ENCODE peak calls at places on chromosomes 2 and 18, in eight cellular contexts. One of them, this sample, is unnamed.

GRCh38 chr2:197197808-197198409 is 112.7 kb downstream of the ANKRD44 start:
- DNase-seq in NB4: peak; percentile 51
- DNase-seq in OCI-LY7: no peak
- DNase-seq in fibroblast of the aortic adventitia: no peak
- DNase-seq in tibial nerve: no peak
- DNase-seq in foreskin fibroblast: no peak
- DNase-seq in lower leg skin: no peak
- DNase-seq in SK-N-SH: no peak
- DNase-seq in this sample: no peak

GRCh38 chr18:12599543-12599942 is 58.4 kb downstream of the SPIRE1 start:
- DNase-seq in lower leg skin: no peak
- DNase-seq in fibroblast of the aortic adventitia: no peak
- DNase-seq in SK-N-SH: no peak
- DNase-seq in tibial nerve: no peak
- DNase-seq in NB4: no peak
- DNase-seq in OCI-LY7: no peak
- DNase-seq in foreskin fibroblast: no peak
- DNase-seq in this sample: no peak

GRCh38 chr18:3466051-3466450 is 16.1 kb downstream of the TGIF1 start:
- DNase-seq in OCI-LY7: no peak
- DNase-seq in lower leg skin: peak; percentile 48
- DNase-seq in foreskin fibroblast: peak; percentile 95
- DNase-seq in SK-N-SH: no peak
- DNase-seq in tibial nerve: no peak
- DNase-seq in NB4: peak; percentile 64
- DNase-seq in fibroblast of the aortic adventitia: peak; percentile 91
- DNase-seq in this sample: no peak

GRCh38 chr2:239912938-239913631 is 112.1 kb downstream of the NDUFA10 start:
- DNase-seq in foreskin fibroblast: no peak
- DNase-seq in OCI-LY7: no peak
- DNase-seq in tibial nerve: no peak
- DNase-seq in SK-N-SH: no peak
- DNase-seq in NB4: no peak
- DNase-seq in fibroblast of the aortic adventitia: no peak
- DNase-seq in lower leg skin: no peak
- DNase-seq in this sample: no peak

GRCh38 chr2:225764346-225764745 is 364.8 kb downstream of the NYAP2 start:
- DNase-seq in OCI-LY7: no peak
- DNase-seq in SK-N-SH: no peak
- DNase-seq in foreskin fibroblast: no peak
- DNase-seq in fibroblast of the aortic adventitia: peak; percentile 25
- DNase-seq in tibial nerve: no peak
- DNase-seq in lower leg skin: no peak
- DNase-seq in NB4: no peak
- DNase-seq in this sample: no peak

GRCh38 chr18:47175283-47175894 is 775 bp downstream of the IER3IP1 start:
- DNase-seq in foreskin fibroblast: peak; percentile 40
- DNase-seq in lower leg skin: no peak
- DNase-seq in tibial nerve: no peak
- DNase-seq in NB4: no peak
- DNase-seq in OCI-LY7: no peak
- DNase-seq in SK-N-SH: no peak
- DNase-seq in fibroblast of the aortic adventitia: peak; percentile 9
- DNase-seq in this sample: no peak

GRCh38 chr2:180411631-180412030 is 404.5 kb upstream of the CWC22 start:
- DNase-seq in OCI-LY7: no peak
- DNase-seq in fibroblast of the aortic adventitia: no peak
- DNase-seq in tibial nerve: no peak
- DNase-seq in foreskin fibroblast: no peak
- DNase-seq in NB4: no peak
- DNase-seq in SK-N-SH: no peak
- DNase-seq in lower leg skin: no peak
- DNase-seq in this sample: no peak

GRCh38 chr2:137049518-137049917 is 284.2 kb downstream of the THSD7B start:
- DNase-seq in fibroblast of the aortic adventitia: no peak
- DNase-seq in foreskin fibroblast: no peak
- DNase-seq in NB4: no peak
- DNase-seq in tibial nerve: no peak
- DNase-seq in lower leg skin: no peak
- DNase-seq in OCI-LY7: no peak
- DNase-seq in SK-N-SH: no peak
- DNase-seq in this sample: no peak

GRCh38 chr18:77131652-77132368 is 773 bp downstream of the MBP start:
- DNase-seq in NB4: peak; percentile 81
- DNase-seq in tibial nerve: peak; percentile 48
- DNase-seq in fibroblast of the aortic adventitia: peak; percentile 48
- DNase-seq in OCI-LY7: peak; percentile 34
- DNase-seq in SK-N-SH: peak; percentile 73
- DNase-seq in foreskin fibroblast: peak; percentile 51
- DNase-seq in lower leg skin: no peak
- DNase-seq in this sample: no peak

GRCh38 chr18:57447154-57447621 is 12.0 kb downstream of the ONECUT2 start:
- DNase-seq in foreskin fibroblast: peak; percentile 57
- DNase-seq in lower leg skin: no peak
- DNase-seq in NB4: peak; percentile 61
- DNase-seq in tibial nerve: no peak
- DNase-seq in SK-N-SH: no peak
- DNase-seq in fibroblast of the aortic adventitia: peak; percentile 22
- DNase-seq in OCI-LY7: peak; percentile 1
- DNase-seq in this sample: no peak

GRCh38 chr2:62787381-62787780 is 81.9 kb downstream of the EHBP1 start:
- DNase-seq in NB4: peak; percentile 58
- DNase-seq in tibial nerve: no peak
- DNase-seq in SK-N-SH: peak; percentile 31
- DNase-seq in lower leg skin: no peak
- DNase-seq in fibroblast of the aortic adventitia: peak; percentile 59
- DNase-seq in OCI-LY7: peak; percentile 35
- DNase-seq in foreskin fibroblast: peak; percentile 25
- DNase-seq in this sample: no peak

GRCh38 chr2:50084086-50084843 is 930.0 kb upstream of the FSHR start:
- DNase-seq in foreskin fibroblast: no peak
- DNase-seq in NB4: no peak
- DNase-seq in tibial nerve: no peak
- DNase-seq in SK-N-SH: no peak
- DNase-seq in fibroblast of the aortic adventitia: no peak
- DNase-seq in lower leg skin: no peak
- DNase-seq in OCI-LY7: no peak
- DNase-seq in this sample: no peak

GRCh38 chr2:85945576-85945975 is 56.8 kb upstream of the ST3GAL5 start:
- DNase-seq in lower leg skin: no peak
- DNase-seq in NB4: no peak
- DNase-seq in fibroblast of the aortic adventitia: no peak
- DNase-seq in tibial nerve: no peak
- DNase-seq in SK-N-SH: no peak
- DNase-seq in OCI-LY7: no peak
- DNase-seq in foreskin fibroblast: peak; percentile 35
- DNase-seq in this sample: no peak

GRCh38 chr18:55485666-55486065 is 102.3 kb downstream of the TCF4 start:
- DNase-seq in NB4: no peak
- DNase-seq in tibial nerve: no peak
- DNase-seq in OCI-LY7: no peak
- DNase-seq in lower leg skin: no peak
- DNase-seq in fibroblast of the aortic adventitia: peak; percentile 79
- DNase-seq in foreskin fibroblast: peak; percentile 77
- DNase-seq in SK-N-SH: no peak
- DNase-seq in this sample: no peak

GRCh38 chr2:241763551-241764271 is 12.9 kb upstream of the GAL3ST2 start:
- DNase-seq in lower leg skin: no peak
- DNase-seq in NB4: peak; percentile 67
- DNase-seq in SK-N-SH: no peak
- DNase-seq in fibroblast of the aortic adventitia: no peak
- DNase-seq in tibial nerve: no peak
- DNase-seq in OCI-LY7: no peak
- DNase-seq in foreskin fibroblast: no peak
- DNase-seq in this sample: no peak

GRCh38 chr2:241762933-241763369 is 13.7 kb upstream of the GAL3ST2 start:
- DNase-seq in foreskin fibroblast: no peak
- DNase-seq in SK-N-SH: peak; percentile 45
- DNase-seq in NB4: peak; percentile 88
- DNase-seq in tibial nerve: no peak
- DNase-seq in lower leg skin: no peak
- DNase-seq in OCI-LY7: no peak
- DNase-seq in fibroblast of the aortic adventitia: no peak
- DNase-seq in this sample: peak; percentile 70

GRCh38 chr2:241762321-241762932 is 14.2 kb upstream of the GAL3ST2 start:
- DNase-seq in SK-N-SH: peak; percentile 41
- DNase-seq in OCI-LY7: no peak
- DNase-seq in foreskin fibroblast: no peak
- DNase-seq in tibial nerve: no peak
- DNase-seq in lower leg skin: no peak
- DNase-seq in fibroblast of the aortic adventitia: no peak
- DNase-seq in NB4: no peak
- DNase-seq in this sample: no peak

GRCh38 chr2:241759091-241759807 is 17.4 kb upstream of the GAL3ST2 start:
- DNase-seq in tibial nerve: no peak
- DNase-seq in lower leg skin: no peak
- DNase-seq in fibroblast of the aortic adventitia: no peak
- DNase-seq in NB4: no peak
- DNase-seq in foreskin fibroblast: no peak
- DNase-seq in OCI-LY7: no peak
- DNase-seq in SK-N-SH: no peak
- DNase-seq in this sample: no peak

GRCh38 chr2:241760301-241760771 is 16.3 kb upstream of the GAL3ST2 start:
- DNase-seq in SK-N-SH: peak; percentile 19
- DNase-seq in foreskin fibroblast: no peak
- DNase-seq in lower leg skin: no peak
- DNase-seq in fibroblast of the aortic adventitia: no peak
- DNase-seq in tibial nerve: no peak
- DNase-seq in NB4: no peak
- DNase-seq in OCI-LY7: peak; percentile 11
- DNase-seq in this sample: no peak
- H3K4me3 ChIP-seq in SK-N-SH: no peak overlapping the region
- H3K4me3 ChIP-seq in foreskin fibroblast: no peak overlapping the region
- H3K4me3 ChIP-seq in lower leg skin: no peak overlapping the region
- H3K4me3 ChIP-seq in fibroblast of the aortic adventitia: no peak overlapping the region
- H3K4me3 ChIP-seq in tibial nerve: no peak overlapping the region
- H3K4me3 ChIP-seq in NB4: no peak overlapping the region
- H3K4me3 ChIP-seq in OCI-LY7: no peak overlapping the region
- H3K4me3 ChIP-seq in this sample: no peak overlapping the region

GRCh38 chr18:4888251-4888650 is 308.8 kb downstream of the AKAIN1 start:
- DNase-seq in tibial nerve: no peak
- DNase-seq in NB4: no peak
- DNase-seq in foreskin fibroblast: no peak
- DNase-seq in OCI-LY7: no peak
- DNase-seq in SK-N-SH: no peak
- DNase-seq in fibroblast of the aortic adventitia: no peak
- DNase-seq in lower leg skin: no peak
- DNase-seq in this sample: no peak
- H3K4me3 ChIP-seq in tibial nerve: no peak overlapping the region
- H3K4me3 ChIP-seq in NB4: no peak overlapping the region
- H3K4me3 ChIP-seq in foreskin fibroblast: no peak overlapping the region
- H3K4me3 ChIP-seq in OCI-LY7: no peak overlapping the region
- H3K4me3 ChIP-seq in SK-N-SH: no peak overlapping the region
- H3K4me3 ChIP-seq in fibroblast of the aortic adventitia: no peak overlapping the region
- H3K4me3 ChIP-seq in lower leg skin: no peak overlapping the region
- H3K4me3 ChIP-seq in this sample: no peak overlapping the region

DNA sequence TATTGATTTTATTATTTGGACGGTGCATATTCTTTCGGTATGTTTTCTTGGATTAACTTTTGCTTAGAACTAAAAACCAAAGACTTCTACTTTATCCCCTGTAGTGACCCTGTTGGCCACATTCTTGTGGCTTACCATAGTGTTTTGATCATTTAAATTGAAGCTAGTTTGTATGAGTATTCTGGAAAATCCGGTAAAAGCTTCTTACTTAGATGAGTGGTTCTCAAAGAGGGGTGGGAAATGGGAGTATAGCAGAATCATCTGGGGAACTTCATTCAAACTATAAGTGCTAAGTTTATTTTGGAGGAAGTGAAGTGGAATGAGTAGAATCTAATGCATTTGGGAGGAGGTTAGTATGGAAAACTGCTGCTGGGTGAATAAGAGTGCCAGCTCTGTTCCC is 3.8 kb downstream of the PPP1CB start:
- DNase-seq in NB4: no peak
- DNase-seq in OCI-LY7: no peak
- DNase-seq in foreskin fibroblast: no peak
- DNase-seq in tibial nerve: no peak
- DNase-seq in SK-N-SH: no peak
- DNase-seq in fibroblast of the aortic adventitia: peak; percentile 40
- DNase-seq in lower leg skin: no peak
- DNase-seq in this sample: no peak
- H3K4me3 ChIP-seq in NB4: peak overlapping the region; percentile 37
- H3K4me3 ChIP-seq in OCI-LY7: no peak overlapping the region
- H3K4me3 ChIP-seq in foreskin fibroblast: no peak overlapping the region
- H3K4me3 ChIP-seq in tibial nerve: peak overlapping the region; percentile 84
- H3K4me3 ChIP-seq in SK-N-SH: no peak overlapping the region
- H3K4me3 ChIP-seq in fibroblast of the aortic adventitia: peak overlapping the region; percentile 52
- H3K4me3 ChIP-seq in lower leg skin: no peak overlapping the region
- H3K4me3 ChIP-seq in this sample: no peak overlapping the region

GRCh38 chr2:223050900-223051299 is 1.1 kb upstream of the KCNE4 start:
- DNase-seq in lower leg skin: no peak
- DNase-seq in fibroblast of the aortic adventitia: peak; percentile 68
- DNase-seq in NB4: no peak
- DNase-seq in tibial nerve: no peak
- DNase-seq in foreskin fibroblast: no peak
- DNase-seq in SK-N-SH: no peak
- DNase-seq in OCI-LY7: no peak
- DNase-seq in this sample: no peak

GRCh38 chr2:223051580-223052375 is at the start of gene KCNE4:
- DNase-seq in fibroblast of the aortic adventitia: peak; percentile 87
- DNase-seq in tibial nerve: peak; percentile 54
- DNase-seq in lower leg skin: no peak
- DNase-seq in OCI-LY7: no peak
- DNase-seq in foreskin fibroblast: peak; percentile 73
- DNase-seq in SK-N-SH: no peak
- DNase-seq in NB4: no peak
- DNase-seq in this sample: no peak

GRCh38 chr2:223054193-223054781 is 2.3 kb downstream of the KCNE4 start:
- DNase-seq in lower leg skin: peak; percentile 80
- DNase-seq in SK-N-SH: no peak
- DNase-seq in fibroblast of the aortic adventitia: peak; percentile 86
- DNase-seq in OCI-LY7: no peak
- DNase-seq in NB4: no peak
- DNase-seq in tibial nerve: peak; percentile 85
- DNase-seq in foreskin fibroblast: peak; percentile 73
- DNase-seq in this sample: peak; percentile 31

GRCh38 chr2:223053431-223054192 is 1.6 kb downstream of the KCNE4 start:
- DNase-seq in NB4: no peak
- DNase-seq in lower leg skin: no peak
- DNase-seq in foreskin fibroblast: no peak
- DNase-seq in OCI-LY7: no peak
- DNase-seq in fibroblast of the aortic adventitia: peak; percentile 62
- DNase-seq in tibial nerve: no peak
- DNase-seq in SK-N-SH: no peak
- DNase-seq in this sample: no peak

DNA sequence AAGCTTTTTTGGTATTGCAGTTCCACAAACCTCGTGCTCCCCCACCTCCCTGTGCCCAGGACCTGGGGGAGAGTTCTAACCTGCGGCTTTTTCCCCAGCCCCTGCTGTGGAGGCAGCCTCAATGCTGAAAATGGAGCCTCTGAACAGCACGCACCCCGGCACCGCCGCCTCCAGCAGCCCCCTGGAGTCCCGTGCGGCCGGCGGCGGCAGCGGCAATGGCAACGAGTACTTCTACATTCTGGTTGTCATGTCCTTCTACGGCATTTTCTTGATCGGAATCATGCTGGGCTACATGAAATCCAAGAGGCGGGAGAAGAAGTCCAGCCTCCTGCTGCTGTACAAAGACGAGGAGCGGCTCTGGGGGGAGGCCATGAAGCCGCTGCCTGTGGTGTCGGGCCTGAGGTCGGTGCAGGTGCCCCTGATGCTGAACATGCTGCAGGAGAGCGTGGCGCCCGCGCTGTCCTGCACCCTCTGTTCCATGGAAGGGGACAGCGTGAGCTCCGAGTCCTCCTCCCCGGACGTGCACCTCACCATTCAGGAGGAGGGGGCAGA is 796 bp downstream of the KCNE4 start:
- DNase-seq in NB4: no peak
- DNase-seq in OCI-LY7: no peak
- DNase-seq in fibroblast of the aortic adventitia: peak; percentile 36
- DNase-seq in SK-N-SH: no peak
- DNase-seq in tibial nerve: no peak
- DNase-seq in lower leg skin: no peak
- DNase-seq in foreskin fibroblast: no peak
- DNase-seq in this sample: no peak
- H3K4me3 ChIP-seq in NB4: no peak overlapping the region
- H3K4me3 ChIP-seq in OCI-LY7: no peak overlapping the region
- H3K4me3 ChIP-seq in fibroblast of the aortic adventitia: peak overlapping the region; percentile 80
- H3K4me3 ChIP-seq in SK-N-SH: no peak overlapping the region
- H3K4me3 ChIP-seq in tibial nerve: peak overlapping the region; percentile 54
- H3K4me3 ChIP-seq in lower leg skin: no peak overlapping the region
- H3K4me3 ChIP-seq in foreskin fibroblast: peak overlapping the region; percentile 51
- H3K4me3 ChIP-seq in this sample: no peak overlapping the region